ENCODE peak calls at places on chromosomes 7 and 10, in seven cellular contexts. One of them, this sample, is unnamed.
A peak's percentile ranks its signal among the peaks of the same experiment; 100 is the strongest.

GRCh38 chr10:75247797-75248196 is 12.0 kb upstream of the COMTD1 start:
- DNase-seq in endothelial cell: no peak
- DNase-seq in brain microvascular endothelial cell: no peak
- DNase-seq in MM.1S: no peak
- DNase-seq in CD8-positive, alpha-beta T cell: no peak
- DNase-seq in activated CD8-positive, alpha-beta memory T cell treated with anti-CD3 and anti-CD28 coated beads for 24 hours: no peak
- DNase-seq in activated CD4-positive, alpha-beta T cell treated with anti-CD3 and anti-CD28 coated beads, Interleukin-2, amount 50 U/mL, for 24 hours: no peak
- DNase-seq in this sample: no peak

GRCh38 chr7:27994639-27995038 is 186.0 kb downstream of the JAZF1 start:
- DNase-seq in endothelial cell: no peak
- DNase-seq in brain microvascular endothelial cell: no peak
- DNase-seq in MM.1S: no peak
- DNase-seq in CD8-positive, alpha-beta T cell: no peak
- DNase-seq in activated CD8-positive, alpha-beta memory T cell treated with anti-CD3 and anti-CD28 coated beads for 24 hours: no peak
- DNase-seq in activated CD4-positive, alpha-beta T cell treated with anti-CD3 and anti-CD28 coated beads, Interleukin-2, amount 50 U/mL, for 24 hours: no peak
- DNase-seq in this sample: no peak

GRCh38 chr10:59134302-59134701 is 42.1 kb upstream of the PHYHIPL start:
- DNase-seq in endothelial cell: no peak
- DNase-seq in brain microvascular endothelial cell: no peak
- DNase-seq in MM.1S: no peak
- DNase-seq in CD8-positive, alpha-beta T cell: no peak
- DNase-seq in activated CD8-positive, alpha-beta memory T cell treated with anti-CD3 and anti-CD28 coated beads for 24 hours: no peak
- DNase-seq in activated CD4-positive, alpha-beta T cell treated with anti-CD3 and anti-CD28 coated beads, Interleukin-2, amount 50 U/mL, for 24 hours: no peak
- DNase-seq in this sample: no peak

GRCh38 chr7:151382079-151382885 is 27.6 kb downstream of the WDR86 start:
- DNase-seq in endothelial cell: no peak
- DNase-seq in brain microvascular endothelial cell: no peak
- DNase-seq in MM.1S: no peak
- DNase-seq in CD8-positive, alpha-beta T cell: peak; percentile 68
- DNase-seq in activated CD8-positive, alpha-beta memory T cell treated with anti-CD3 and anti-CD28 coated beads for 24 hours: peak; percentile 64
- DNase-seq in activated CD4-positive, alpha-beta T cell treated with anti-CD3 and anti-CD28 coated beads, Interleukin-2, amount 50 U/mL, for 24 hours: no peak
- DNase-seq in this sample: peak; percentile 19

GRCh38 chr10:1114355-1115261 is 58.4 kb downstream of the WDR37 start:
- DNase-seq in endothelial cell: no peak
- DNase-seq in brain microvascular endothelial cell: no peak
- DNase-seq in MM.1S: no peak
- DNase-seq in CD8-positive, alpha-beta T cell: no peak
- DNase-seq in activated CD8-positive, alpha-beta memory T cell treated with anti-CD3 and anti-CD28 coated beads for 24 hours: peak; percentile 38
- DNase-seq in activated CD4-positive, alpha-beta T cell treated with anti-CD3 and anti-CD28 coated beads, Interleukin-2, amount 50 U/mL, for 24 hours: no peak
- DNase-seq in this sample: peak; percentile 35

GRCh38 chr10:111233439-111233838 is 156.6 kb downstream of the ADRA2A start:
- DNase-seq in endothelial cell: peak; percentile 42
- DNase-seq in brain microvascular endothelial cell: peak; percentile 33
- DNase-seq in MM.1S: no peak
- DNase-seq in CD8-positive, alpha-beta T cell: no peak
- DNase-seq in activated CD8-positive, alpha-beta memory T cell treated with anti-CD3 and anti-CD28 coated beads for 24 hours: no peak
- DNase-seq in activated CD4-positive, alpha-beta T cell treated with anti-CD3 and anti-CD28 coated beads, Interleukin-2, amount 50 U/mL, for 24 hours: no peak
- DNase-seq in this sample: no peak

GRCh38 chr10:88731296-88731695 is 25.2 kb downstream of the LIPK start:
- DNase-seq in endothelial cell: no peak
- DNase-seq in brain microvascular endothelial cell: no peak
- DNase-seq in MM.1S: no peak
- DNase-seq in CD8-positive, alpha-beta T cell: no peak
- DNase-seq in activated CD8-positive, alpha-beta memory T cell treated with anti-CD3 and anti-CD28 coated beads for 24 hours: no peak
- DNase-seq in activated CD4-positive, alpha-beta T cell treated with anti-CD3 and anti-CD28 coated beads, Interleukin-2, amount 50 U/mL, for 24 hours: no peak
- DNase-seq in this sample: no peak

GRCh38 chr10:125084191-125085186 is 75.9 kb downstream of the CTBP2 start:
- DNase-seq in endothelial cell: no peak
- DNase-seq in brain microvascular endothelial cell: peak; percentile 94
- DNase-seq in MM.1S: no peak
- DNase-seq in CD8-positive, alpha-beta T cell: no peak
- DNase-seq in activated CD8-positive, alpha-beta memory T cell treated with anti-CD3 and anti-CD28 coated beads for 24 hours: no peak
- DNase-seq in activated CD4-positive, alpha-beta T cell treated with anti-CD3 and anti-CD28 coated beads, Interleukin-2, amount 50 U/mL, for 24 hours: no peak
- DNase-seq in this sample: no peak

GRCh38 chr10:5469353-5470061 is 29.9 kb downstream of the CALML5 start:
- DNase-seq in endothelial cell: no peak
- DNase-seq in brain microvascular endothelial cell: no peak
- DNase-seq in MM.1S: no peak
- DNase-seq in CD8-positive, alpha-beta T cell: no peak
- DNase-seq in activated CD8-positive, alpha-beta memory T cell treated with anti-CD3 and anti-CD28 coated beads for 24 hours: no peak
- DNase-seq in activated CD4-positive, alpha-beta T cell treated with anti-CD3 and anti-CD28 coated beads, Interleukin-2, amount 50 U/mL, for 24 hours: no peak
- DNase-seq in this sample: no peak

GRCh38 chr7:157766098-157766497 is 429.3 kb downstream of the DNAJB6 start:
- DNase-seq in endothelial cell: no peak
- DNase-seq in brain microvascular endothelial cell: no peak
- DNase-seq in MM.1S: no peak
- DNase-seq in CD8-positive, alpha-beta T cell: no peak
- DNase-seq in activated CD8-positive, alpha-beta memory T cell treated with anti-CD3 and anti-CD28 coated beads for 24 hours: no peak
- DNase-seq in activated CD4-positive, alpha-beta T cell treated with anti-CD3 and anti-CD28 coated beads, Interleukin-2, amount 50 U/mL, for 24 hours: no peak
- DNase-seq in this sample: no peak

GRCh38 chr10:92164024-92164423 is 126.9 kb downstream of the CPEB3 start:
- DNase-seq in endothelial cell: no peak
- DNase-seq in brain microvascular endothelial cell: no peak
- DNase-seq in MM.1S: no peak
- DNase-seq in CD8-positive, alpha-beta T cell: no peak
- DNase-seq in activated CD8-positive, alpha-beta memory T cell treated with anti-CD3 and anti-CD28 coated beads for 24 hours: no peak
- DNase-seq in activated CD4-positive, alpha-beta T cell treated with anti-CD3 and anti-CD28 coated beads, Interleukin-2, amount 50 U/mL, for 24 hours: no peak
- DNase-seq in this sample: no peak

GRCh38 chr7:150966002-150966401 is 12.1 kb downstream of the KCNH2 start:
- DNase-seq in endothelial cell: peak; percentile 57
- DNase-seq in brain microvascular endothelial cell: no peak
- DNase-seq in MM.1S: no peak
- DNase-seq in CD8-positive, alpha-beta T cell: peak; percentile 24
- DNase-seq in activated CD8-positive, alpha-beta memory T cell treated with anti-CD3 and anti-CD28 coated beads for 24 hours: no peak
- DNase-seq in activated CD4-positive, alpha-beta T cell treated with anti-CD3 and anti-CD28 coated beads, Interleukin-2, amount 50 U/mL, for 24 hours: no peak
- DNase-seq in this sample: no peak

GRCh38 chr10:107160866-107161265 is 3.6 kb downstream of the SORCS1 start:
- DNase-seq in endothelial cell: no peak
- DNase-seq in brain microvascular endothelial cell: no peak
- DNase-seq in MM.1S: no peak
- DNase-seq in CD8-positive, alpha-beta T cell: no peak
- DNase-seq in activated CD8-positive, alpha-beta memory T cell treated with anti-CD3 and anti-CD28 coated beads for 24 hours: no peak
- DNase-seq in activated CD4-positive, alpha-beta T cell treated with anti-CD3 and anti-CD28 coated beads, Interleukin-2, amount 50 U/mL, for 24 hours: no peak
- DNase-seq in this sample: no peak

GRCh38 chr7:142158741-142159496 is 47.4 kb downstream of the MGAM2 start:
- DNase-seq in endothelial cell: no peak
- DNase-seq in brain microvascular endothelial cell: no peak
- DNase-seq in MM.1S: no peak
- DNase-seq in CD8-positive, alpha-beta T cell: no peak
- DNase-seq in activated CD8-positive, alpha-beta memory T cell treated with anti-CD3 and anti-CD28 coated beads for 24 hours: no peak
- DNase-seq in activated CD4-positive, alpha-beta T cell treated with anti-CD3 and anti-CD28 coated beads, Interleukin-2, amount 50 U/mL, for 24 hours: no peak
- DNase-seq in this sample: no peak

GRCh38 chr10:90087197-90088007 is 386.0 kb downstream of the KIF20B start:
- DNase-seq in endothelial cell: no peak
- DNase-seq in brain microvascular endothelial cell: peak; percentile 53
- DNase-seq in MM.1S: peak; percentile 12
- DNase-seq in CD8-positive, alpha-beta T cell: no peak
- DNase-seq in activated CD8-positive, alpha-beta memory T cell treated with anti-CD3 and anti-CD28 coated beads for 24 hours: no peak
- DNase-seq in activated CD4-positive, alpha-beta T cell treated with anti-CD3 and anti-CD28 coated beads, Interleukin-2, amount 50 U/mL, for 24 hours: no peak
- DNase-seq in this sample: no peak

GRCh38 chr10:62689712-62690111 is 114.8 kb upstream of the ADO start:
- DNase-seq in endothelial cell: no peak
- DNase-seq in brain microvascular endothelial cell: no peak
- DNase-seq in MM.1S: no peak
- DNase-seq in CD8-positive, alpha-beta T cell: no peak
- DNase-seq in activated CD8-positive, alpha-beta memory T cell treated with anti-CD3 and anti-CD28 coated beads for 24 hours: no peak
- DNase-seq in activated CD4-positive, alpha-beta T cell treated with anti-CD3 and anti-CD28 coated beads, Interleukin-2, amount 50 U/mL, for 24 hours: no peak
- DNase-seq in this sample: peak; percentile 55

This sample was measured in immature natural killer cell.